ENCODE peak calls at places on chromosomes 3 and 15, in ten cellular contexts. K is KG1; M is astrocyte of the spinal cord; I is activated naive CD4-positive, alpha-beta T cell treated with Interleukin-2 at 50 U/mL for 16 hours; A is stimulated activated CD8-positive, alpha-beta memory T cell treated with anti-CD3 and anti-CD28 coated beads, Interleukin-12 subunit alpha, Interleukin-12 subunit beta, amount 100 ng/mL, for 4 hours; C is iris pigment epithelial cell; S is iPS-NIHi11; Z is DMS153; N is RPMI7951; H is NCI-H2029. O is an unnamed sample.

GRCh38 chr3:64163755-64164148 is 61.5 kb downstream of the PRICKLE2 start:
- DNase-seq in K (no peak), M (peak), I (no peak), A (no peak), C (peak), S (no peak), Z (peak), N (peak), H (peak), O (no peak)

GRCh38 chr15:74845208-74845568 is 2.2 kb upstream of the ULK3 start:
- DNase-seq in K (no peak), M (no peak), I (peak), A (peak), C (no peak), S (no peak), Z (no peak), N (no peak), H (no peak), O (no peak)

GRCh38 chr15:73683624-73684536 is at the start of gene CD276:
- DNase-seq in K (no peak), M (peak), I (peak), A (no peak), C (peak), S (peak), Z (no peak), N (peak), H (no peak), O (peak)

GRCh38 chr3:9769426-9770275 is at the start of gene CAMK1:
- DNase-seq in K (no peak), M (peak), I (peak), A (peak), C (peak), S (peak), Z (peak), N (peak), H (peak), O (peak)

GRCh38 chr3:188712257-188712924 is 459.4 kb upstream of the TPRG1 start:
- DNase-seq in K (no peak), M (peak), I (no peak), A (no peak), C (peak), S (no peak), Z (no peak), N (no peak), H (peak), O (no peak)

GRCh38 chr3:66809579-66809958 is 188.5 kb upstream of the KBTBD8 start:
- DNase-seq in K (no peak), M (no peak), I (no peak), A (no peak), C (no peak), S (no peak), Z (no peak), N (no peak), H (no peak), O (no peak)

GRCh38 chr3:30951806-30952205 is 57.3 kb upstream of the GADL1 start:
- DNase-seq in K (no peak), M (no peak), I (no peak), A (no peak), C (no peak), S (no peak), Z (no peak), N (no peak), H (no peak), O (no peak)

GRCh38 chr15:36903195-36903594 is 197.2 kb downstream of the MEIS2 start:
- DNase-seq in K (no peak), M (no peak), I (no peak), A (no peak), C (no peak), S (no peak), Z (no peak), N (no peak), H (no peak), O (no peak)

GRCh38 chr3:52077376-52077775 is 21.0 kb upstream of the DUSP7 start:
- DNase-seq in K (no peak), M (no peak), I (no peak), A (no peak), C (no peak), S (no peak), Z (no peak), N (no peak), H (no peak), O (no peak)

GRCh38 chr3:32460031-32460749 is 42.5 kb downstream of the CMTM6 start:
- DNase-seq in K (peak), M (peak), I (peak), A (no peak), C (no peak), S (peak), Z (peak), N (no peak), H (peak), O (peak)

GRCh38 chr3:8827641-8828040 is 58.2 kb upstream of the OXTR start:
- DNase-seq in K (no peak), M (no peak), I (no peak), A (no peak), C (no peak), S (no peak), Z (no peak), N (no peak), H (no peak), O (no peak)

GRCh38 chr15:37219211-37219701 is 118.9 kb upstream of the MEIS2 start:
- DNase-seq in K (no peak), M (no peak), I (no peak), A (no peak), C (no peak), S (no peak), Z (no peak), N (no peak), H (no peak), O (no peak)

GRCh38 chr3:16130066-16130465 is 44.4 kb upstream of the GALNT15 start:
- DNase-seq in K (no peak), M (peak), I (no peak), A (no peak), C (peak), S (no peak), Z (no peak), N (peak), H (no peak), O (no peak)

GRCh38 chr3:87733671-87734367 is 325.0 kb downstream of the CGGBP1 start:
- DNase-seq in K (no peak), M (no peak), I (no peak), A (no peak), C (no peak), S (peak), Z (peak), N (no peak), H (no peak), O (no peak)

GRCh38 chr15:91890614-91891013 is 37.1 kb downstream of the SLCO3A1 start:
- DNase-seq in K (no peak), M (peak), I (no peak), A (no peak), C (peak), S (no peak), Z (no peak), N (peak), H (no peak), O (no peak)

GRCh38 chr15:71448688-71449114 is 333.4 kb downstream of the THSD4 start:
- DNase-seq in K (no peak), M (peak), I (no peak), A (no peak), C (peak), S (peak), Z (peak), N (peak), H (peak), O (peak)

GRCh38 chr3:186806173-186807055 is at the start of gene RFC4:
- DNase-seq in K (peak), M (peak), I (peak), A (peak), C (peak), S (peak), Z (peak), N (peak), H (peak), O (peak)

GRCh38 chr3:31743690-31744089 is 211.0 kb downstream of the STT3B start:
- DNase-seq in K (no peak), M (no peak), I (no peak), A (no peak), C (no peak), S (no peak), Z (peak), N (no peak), H (peak), O (peak)

GRCh38 chr3:15354485-15354884 is 22.1 kb upstream of the SH3BP5 start:
- DNase-seq in K (no peak), M (no peak), I (no peak), A (no peak), C (no peak), S (no peak), Z (no peak), N (no peak), H (no peak), O (no peak)

GRCh38 chr3:135240426-135240825 is 445.4 kb downstream of the EPHB1 start:
- DNase-seq in K (no peak), M (no peak), I (no peak), A (no peak), C (no peak), S (peak), Z (no peak), N (no peak), H (no peak), O (no peak)

GRCh38 chr3:86168512-86168911 is 822.4 kb downstream of the VGLL3 start:
- DNase-seq in K (no peak), M (no peak), I (no peak), A (no peak), C (no peak), S (no peak), Z (no peak), N (no peak), H (no peak), O (no peak)